ENCODE peak calls at places on chromosomes 11 and 22, in six cellular contexts. Z, S, N, C, J and D are unnamed samples.

GRCh38 chr11:8671242-8671641 is 11.2 kb downstream of the TRIM66 start:
- DNase-seq in Z (no peak), S (peak), N (no peak), C (no peak), J (peak), D (peak)

GRCh38 chr11:12806113-12806512 is 131.9 kb downstream of the TEAD1 start:
- DNase-seq in Z (no peak), S (peak), N (no peak), C (no peak), J (no peak), D (no peak)

GRCh38 chr11:125167292-125167953 is 2.9 kb downstream of the PKNOX2 start:
- DNase-seq in Z (no peak), S (peak), N (no peak), C (no peak), J (no peak), D (no peak)

GRCh38 chr11:40360206-40360798 is 1099.2 kb downstream of the LRRC4C start:
- DNase-seq in Z (no peak), S (no peak), N (no peak), C (no peak), J (no peak), D (no peak)

GRCh38 chr11:122069946-122070345 is 46.1 kb downstream of the BLID start:
- DNase-seq in Z (peak), S (peak), N (peak), C (peak), J (peak), D (peak)

GRCh38 chr22:27489265-27489675 is 312.3 kb downstream of the MN1 start:
- DNase-seq in Z (no peak), S (peak), N (no peak), C (no peak), J (no peak), D (no peak)

GRCh38 chr22:21876486-21877176 is 9.2 kb upstream of the MAPK1 start:
- DNase-seq in Z (peak), S (peak), N (no peak), C (no peak), J (no peak), D (no peak)

GRCh38 chr22:50526849-50527801 is 1.7 kb upstream of the SCO2 start:
- DNase-seq in Z (peak), S (peak), N (no peak), C (no peak), J (no peak), D (no peak)

GRCh38 chr11:12893787-12894672 is 115.1 kb upstream of the RASSF10 start:
- DNase-seq in Z (peak), S (peak), N (no peak), C (peak), J (peak), D (peak)

GRCh38 chr11:78266451-78266850 is 77.7 kb downstream of the USP35 start:
- DNase-seq in Z (no peak), S (no peak), N (no peak), C (no peak), J (no peak), D (no peak)

GRCh38 chr11:27012254-27012921 is 18.5 kb downstream of the FIBIN start:
- DNase-seq in Z (no peak), S (peak), N (no peak), C (no peak), J (no peak), D (no peak)

GRCh38 chr11:25992254-25992653 is 339.7 kb upstream of the ANO3 start:
- DNase-seq in Z (no peak), S (peak), N (no peak), C (no peak), J (no peak), D (no peak)

GRCh38 chr11:77202941-77203900 is 75.2 kb downstream of the MYO7A start:
- DNase-seq in Z (no peak), S (no peak), N (no peak), C (no peak), J (no peak), D (no peak)

GRCh38 chr11:119441898-119442243 is 18.9 kb upstream of the THY1 start:
- DNase-seq in Z (no peak), S (no peak), N (no peak), C (no peak), J (no peak), D (no peak)

GRCh38 chr22:28710112-28710888 is 30.7 kb upstream of the TTC28 start:
- DNase-seq in Z (no peak), S (peak), N (no peak), C (no peak), J (no peak), D (no peak)

GRCh38 chr11:8408151-8408930 is 144.7 kb upstream of the LMO1 start:
- DNase-seq in Z (no peak), S (no peak), N (no peak), C (no peak), J (no peak), D (no peak)

GRCh38 chr11:32511926-32512325 is 71.7 kb upstream of the EIF3M start:
- DNase-seq in Z (no peak), S (no peak), N (no peak), C (no peak), J (no peak), D (no peak)

GRCh38 chr11:13249992-13250391 is 27.6 kb upstream of the BMAL1 start:
- DNase-seq in Z (peak), S (peak), N (no peak), C (no peak), J (no peak), D (no peak)

GRCh38 chr11:96708469-96708868 is 318.7 kb downstream of the JRKL start:
- DNase-seq in Z (no peak), S (no peak), N (no peak), C (no peak), J (no peak), D (no peak)

GRCh38 chr11:1052133-1053011 is 15.9 kb upstream of the MUC6 start:
- DNase-seq in Z (no peak), S (no peak), N (no peak), C (no peak), J (no peak), D (no peak)

GRCh38 chr11:61874460-61874809 is 16.9 kb downstream of the FADS3 start:
- DNase-seq in Z (no peak), S (no peak), N (no peak), C (no peak), J (no peak), D (no peak)

GRCh38 chr11:61871158-61871597 is 20.2 kb downstream of the FADS3 start:
- DNase-seq in Z (peak), S (peak), N (no peak), C (peak), J (peak), D (peak)

GRCh38 chr11:61875698-61876097 is 15.6 kb downstream of the FADS3 start:
- DNase-seq in Z (no peak), S (no peak), N (no peak), C (no peak), J (no peak), D (no peak)

GRCh38 chr11:61872935-61873565 is 18.3 kb downstream of the FADS3 start:
- DNase-seq in Z (no peak), S (no peak), N (no peak), C (no peak), J (no peak), D (no peak)

GRCh38 chr11:61873588-61874459 is 17.5 kb downstream of the FADS3 start:
- DNase-seq in Z (no peak), S (no peak), N (no peak), C (no peak), J (no peak), D (no peak)
- H3K27ac ChIP-seq in Z (no peak), S (no peak), N (peak), C (peak), J (no peak), D (no peak)

GRCh38 chr11:59810911-59811259 is 307 bp upstream of the MRPL16 start:
- DNase-seq in Z (no peak), S (no peak), N (no peak), C (no peak), J (no peak), D (no peak)

GRCh38 chr11:59818572-59818971 is 8.0 kb upstream of the MRPL16 start:
- DNase-seq in Z (peak), S (no peak), N (no peak), C (no peak), J (no peak), D (no peak)

GRCh38 chr11:59812220-59812619 is 1.6 kb upstream of the MRPL16 start:
- DNase-seq in Z (no peak), S (no peak), N (no peak), C (no peak), J (no peak), D (no peak)

GRCh38 chr11:59813364-59813763 is 2.8 kb upstream of the MRPL16 start:
- DNase-seq in Z (no peak), S (no peak), N (no peak), C (no peak), J (no peak), D (no peak)

GRCh38 chr11:59815754-59816153 is 5.2 kb upstream of the MRPL16 start:
- DNase-seq in Z (no peak), S (no peak), N (no peak), C (no peak), J (no peak), D (no peak)
- H3K27ac ChIP-seq in Z (no peak), S (no peak), N (no peak), C (no peak), J (no peak), D (no peak)

GRCh38 chr11:35010656-35011055 is 94.2 kb downstream of the PDHX start:
- DNase-seq in Z (no peak), S (no peak), N (no peak), C (no peak), J (no peak), D (no peak)

GRCh38 chr11:35009191-35009940 is 92.9 kb downstream of the PDHX start:
- DNase-seq in Z (no peak), S (peak), N (no peak), C (no peak), J (no peak), D (no peak)

GRCh38 chr11:35011389-35011788 is 95.0 kb downstream of the PDHX start:
- DNase-seq in Z (no peak), S (peak), N (no peak), C (no peak), J (no peak), D (no peak)

GRCh38 chr11:35011944-35012343 is 95.5 kb downstream of the PDHX start:
- DNase-seq in Z (no peak), S (no peak), N (no peak), C (no peak), J (no peak), D (no peak)

GRCh38 chr11:35009941-35010337 is 93.5 kb downstream of the PDHX start:
- DNase-seq in Z (no peak), S (no peak), N (no peak), C (no peak), J (no peak), D (no peak)
- H3K27ac ChIP-seq in Z (no peak), S (no peak), N (no peak), C (no peak), J (no peak), D (no peak)

GRCh38 chr11:34632105-34632780 is 11.3 kb downstream of the EHF start:
- DNase-seq in Z (no peak), S (no peak), N (no peak), C (no peak), J (peak), D (no peak)

GRCh38 chr11:34633640-34633989 is 12.7 kb downstream of the EHF start:
- DNase-seq in Z (no peak), S (no peak), N (no peak), C (no peak), J (no peak), D (no peak)

GRCh38 chr11:34630544-34630943 is 9.7 kb downstream of the EHF start:
- DNase-seq in Z (no peak), S (no peak), N (no peak), C (no peak), J (no peak), D (no peak)

GRCh38 chr11:34631297-34631696 is 10.4 kb downstream of the EHF start:
- DNase-seq in Z (no peak), S (no peak), N (no peak), C (no peak), J (no peak), D (no peak)

DNA sequence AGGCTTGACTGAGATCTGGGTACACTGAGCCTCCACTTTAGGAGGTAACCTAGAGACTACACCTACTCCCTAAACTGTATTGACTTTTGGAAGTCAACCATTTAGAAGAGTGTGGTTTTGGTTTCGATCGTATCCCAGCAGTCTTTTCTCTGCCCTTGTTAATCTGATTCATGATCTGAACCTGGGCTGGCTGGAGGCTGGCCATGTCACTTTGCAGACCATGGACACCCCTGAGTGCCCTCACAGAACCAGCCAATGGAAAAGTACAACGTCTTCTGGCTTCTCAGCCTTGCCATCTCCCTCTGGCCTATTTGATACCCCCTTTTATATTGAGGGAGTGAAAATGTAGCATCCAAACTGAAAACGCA is 10.8 kb downstream of the EHF start:
- DNase-seq in Z (no peak), S (no peak), N (no peak), C (no peak), J (peak), D (no peak)
- H3K27ac ChIP-seq in Z (no peak), S (no peak), N (no peak), C (no peak), J (peak), D (peak)

GRCh38 chr11:75344186-75344585 is 7.3 kb downstream of the ARRB1 start:
- DNase-seq in Z (no peak), S (no peak), N (no peak), C (no peak), J (no peak), D (no peak)
- H3K27ac ChIP-seq in Z (peak), S (no peak), N (no peak), C (peak), J (peak), D (peak)

GRCh38 chr22:45071618-45072017 is 61.8 kb upstream of the PHF21B start:
- DNase-seq in Z (no peak), S (no peak), N (no peak), C (no peak), J (no peak), D (no peak)
- H3K27ac ChIP-seq in Z (no peak), S (no peak), N (no peak), C (no peak), J (no peak), D (no peak)

DNA sequence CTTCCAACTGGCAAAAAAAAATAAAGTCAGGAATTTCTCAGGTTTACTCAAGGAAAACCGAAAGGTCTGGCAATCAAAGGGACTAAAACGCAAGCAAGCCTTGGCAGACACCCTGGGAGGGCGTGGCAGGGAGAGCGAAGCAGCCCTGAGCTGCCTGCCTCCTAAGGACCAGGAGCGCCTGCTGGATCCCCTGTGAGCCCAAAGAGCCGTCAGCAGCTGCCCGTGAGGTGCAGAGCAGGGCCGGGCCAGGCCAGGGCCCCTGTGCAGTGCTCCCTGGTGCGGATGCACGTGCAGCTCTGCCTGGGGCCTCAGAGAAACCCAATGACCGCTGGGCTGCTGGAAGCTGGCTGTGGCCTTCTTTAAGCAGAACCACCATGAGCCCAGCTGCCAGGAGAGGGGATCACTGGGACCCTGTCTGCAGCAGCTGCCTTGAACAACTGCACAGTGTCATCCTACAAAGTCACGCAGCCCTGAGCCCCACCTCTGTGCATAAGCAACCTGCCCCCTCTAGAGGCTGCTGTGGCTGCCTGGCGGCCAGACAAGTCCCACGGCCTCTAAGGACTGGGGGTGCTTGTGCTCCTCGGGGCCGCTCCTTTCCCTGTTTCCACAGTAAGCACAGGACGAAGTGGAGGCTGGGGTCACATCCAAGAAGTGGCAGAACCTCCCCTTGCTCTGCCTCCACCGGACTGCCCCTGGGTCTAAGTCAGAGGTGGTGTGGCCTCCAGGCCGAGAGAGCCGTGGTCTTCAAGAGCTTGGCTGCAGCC is 29.2 kb upstream of the COMT start:
- DNase-seq in Z (no peak), S (no peak), N (no peak), C (no peak), J (no peak), D (no peak)
- H3K27ac ChIP-seq in Z (no peak), S (no peak), N (no peak), C (no peak), J (no peak), D (no peak)

GRCh38 chr22:30305906-30306628 is 16.8 kb upstream of the CASTOR1 start:
- DNase-seq in Z (peak), S (no peak), N (no peak), C (no peak), J (no peak), D (no peak)
- H3K27ac ChIP-seq in Z (peak), S (no peak), N (peak), C (peak), J (peak), D (peak)

DNA sequence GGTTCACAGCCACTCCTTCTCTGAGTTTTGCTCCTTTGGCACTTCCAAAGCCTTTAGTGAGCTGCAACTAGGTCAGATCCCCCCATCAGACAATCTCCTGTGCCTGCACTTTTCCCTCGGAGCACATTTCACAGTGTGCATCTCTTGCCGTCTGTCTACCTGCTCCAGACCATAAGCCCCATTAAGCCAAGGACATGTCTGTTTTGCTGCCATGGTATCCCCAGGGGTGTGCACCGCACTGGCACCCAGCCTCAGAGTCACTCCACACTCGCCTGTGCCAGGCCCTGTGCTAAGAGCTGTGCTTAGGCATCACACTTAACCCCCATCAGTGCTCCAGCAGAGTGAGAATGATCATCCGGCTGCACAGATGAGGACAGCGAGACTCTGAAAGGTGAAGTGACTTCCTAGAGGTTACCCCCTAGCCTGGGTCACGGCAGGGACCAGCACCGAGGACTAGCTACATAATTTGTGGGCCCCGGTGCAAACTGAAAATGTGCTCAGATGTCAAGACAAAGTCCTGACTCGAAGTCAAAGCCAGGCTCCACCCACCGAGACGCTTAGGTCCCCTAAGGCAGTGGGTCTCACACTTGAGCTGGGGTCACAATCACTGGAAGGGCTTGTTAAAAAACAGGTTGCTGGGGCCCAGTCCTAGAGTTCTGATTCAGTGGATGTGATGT is 33.9 kb downstream of the ARRB1 start:
- DNase-seq in Z (no peak), S (no peak), N (no peak), C (no peak), J (no peak), D (no peak)
- H3K27ac ChIP-seq in Z (no peak), S (no peak), N (no peak), C (peak), J (peak), D (no peak)